ENCODE peak calls at places on chromosomes 7 and 10, in five cellular contexts. One of them, this sample, is unnamed. For H3K36me3, the result is how much of the 10 kb centered on the place peaks cover.

GRCh38 chr10:63375859-63376258 is 89.9 kb downstream of the JMJD1C start:
- DNase-seq in uterus: no peak
- DNase-seq in lower lobe of right lung: no peak
- DNase-seq in brain microvascular endothelial cell: peak
- DNase-seq in Panc1: no peak
- DNase-seq in this sample: no peak

GRCh38 chr10:3173173-3173878 is 744 bp upstream of the PITRM1 start:
- DNase-seq in uterus: no peak
- DNase-seq in lower lobe of right lung: peak
- DNase-seq in brain microvascular endothelial cell: no peak
- DNase-seq in Panc1: no peak
- DNase-seq in this sample: no peak

GRCh38 chr10:49508249-49508648 is 30.7 kb downstream of the ERCC6 start:
- DNase-seq in uterus: no peak
- DNase-seq in lower lobe of right lung: no peak
- DNase-seq in brain microvascular endothelial cell: no peak
- DNase-seq in Panc1: no peak
- DNase-seq in this sample: no peak

GRCh38 chr10:44946201-44946600 is 13.4 kb upstream of the RASSF4 start:
- DNase-seq in uterus: no peak
- DNase-seq in lower lobe of right lung: no peak
- DNase-seq in brain microvascular endothelial cell: no peak
- DNase-seq in Panc1: no peak
- DNase-seq in this sample: no peak

GRCh38 chr7:45435846-45436245 is 138.3 kb upstream of the ADCY1 start:
- DNase-seq in uterus: no peak
- DNase-seq in lower lobe of right lung: no peak
- DNase-seq in brain microvascular endothelial cell: peak
- DNase-seq in Panc1: peak
- DNase-seq in this sample: no peak

GRCh38 chr10:58781873-58782488 is 269.3 kb downstream of the BICC1 start:
- DNase-seq in uterus: no peak
- DNase-seq in lower lobe of right lung: no peak
- DNase-seq in brain microvascular endothelial cell: peak
- DNase-seq in Panc1: peak
- DNase-seq in this sample: no peak

GRCh38 chr10:77392851-77393250 is 244.8 kb downstream of the KCNMA1 start:
- DNase-seq in uterus: peak
- DNase-seq in lower lobe of right lung: peak
- DNase-seq in brain microvascular endothelial cell: peak
- DNase-seq in Panc1: peak
- DNase-seq in this sample: no peak

GRCh38 chr7:94855589-94855988 is 51.8 kb upstream of the PPP1R9A start:
- DNase-seq in uterus: no peak
- DNase-seq in lower lobe of right lung: no peak
- DNase-seq in brain microvascular endothelial cell: no peak
- DNase-seq in Panc1: no peak
- DNase-seq in this sample: no peak

GRCh38 chr10:71156436-71156835 is 55.9 kb upstream of the UNC5B start:
- DNase-seq in uterus: no peak
- DNase-seq in lower lobe of right lung: no peak
- DNase-seq in brain microvascular endothelial cell: no peak
- DNase-seq in Panc1: no peak
- DNase-seq in this sample: no peak

GRCh38 chr10:73968101-73968515 is 29.8 kb upstream of the VCL start:
- DNase-seq in uterus: no peak
- DNase-seq in lower lobe of right lung: no peak
- DNase-seq in brain microvascular endothelial cell: no peak
- DNase-seq in Panc1: no peak
- DNase-seq in this sample: no peak

GRCh38 chr7:19017374-19017773 is 100.1 kb downstream of the TWIST1 start:
- DNase-seq in uterus: no peak
- DNase-seq in lower lobe of right lung: no peak
- DNase-seq in brain microvascular endothelial cell: no peak
- DNase-seq in Panc1: no peak
- DNase-seq in this sample: no peak

GRCh38 chr10:35563266-35563891 is 41.8 kb upstream of the GJD4 start:
- DNase-seq in uterus: peak
- DNase-seq in lower lobe of right lung: peak
- DNase-seq in brain microvascular endothelial cell: peak
- DNase-seq in Panc1: peak
- DNase-seq in this sample: no peak

GRCh38 chr7:43884209-43884608 is 14.9 kb upstream of the MRPS24 start:
- DNase-seq in uterus: no peak
- DNase-seq in lower lobe of right lung: no peak
- DNase-seq in brain microvascular endothelial cell: no peak
- DNase-seq in Panc1: no peak
- DNase-seq in this sample: no peak

GRCh38 chr10:60387531-60387930 is 2.1 kb downstream of the ANK3 start:
- DNase-seq in uterus: no peak
- DNase-seq in lower lobe of right lung: no peak
- DNase-seq in brain microvascular endothelial cell: no peak
- DNase-seq in Panc1: no peak
- DNase-seq in this sample: no peak

GRCh38 chr10:48568131-48568530 is 36.7 kb downstream of the ARHGAP22 start:
- DNase-seq in uterus: no peak
- DNase-seq in lower lobe of right lung: no peak
- DNase-seq in brain microvascular endothelial cell: no peak
- DNase-seq in Panc1: no peak
- DNase-seq in this sample: no peak

DNA sequence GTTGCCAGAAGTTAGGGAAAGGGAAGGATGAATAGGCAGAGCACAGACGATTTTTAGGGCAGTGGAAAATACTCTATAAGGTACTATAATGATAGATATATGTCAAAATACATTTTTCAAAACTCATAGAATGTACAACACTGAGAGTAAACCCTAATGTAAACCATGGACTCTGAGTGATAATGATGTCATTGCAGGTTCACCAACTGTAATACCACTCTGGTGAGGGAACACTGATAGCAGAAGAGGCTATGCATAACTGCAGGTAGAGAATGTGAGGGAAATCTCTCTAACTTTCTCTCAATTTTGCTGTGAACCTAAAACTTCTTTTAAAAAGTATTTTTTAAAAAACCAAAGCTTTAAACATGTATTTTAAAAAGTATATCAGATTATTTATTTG is 22.1 kb downstream of the POT1 start:
- DNase-seq in uterus: no peak
- DNase-seq in lower lobe of right lung: no peak
- DNase-seq in brain microvascular endothelial cell: no peak
- DNase-seq in Panc1: no peak
- DNase-seq in this sample: no peak
- H3K36me3 ChIP-seq in uterus: under half
- H3K36me3 ChIP-seq in lower lobe of right lung: under half
- H3K36me3 ChIP-seq in brain microvascular endothelial cell: under half
- H3K36me3 ChIP-seq in Panc1: under half
- H3K36me3 ChIP-seq in this sample: under half

GRCh38 chr10:109977382-109977806 is 30.4 kb upstream of the ADD3 start:
- DNase-seq in uterus: no peak
- DNase-seq in lower lobe of right lung: no peak
- DNase-seq in brain microvascular endothelial cell: peak
- DNase-seq in Panc1: no peak
- DNase-seq in this sample: no peak

GRCh38 chr10:109979215-109979614 is 28.6 kb upstream of the ADD3 start:
- DNase-seq in uterus: no peak
- DNase-seq in lower lobe of right lung: no peak
- DNase-seq in brain microvascular endothelial cell: no peak
- DNase-seq in Panc1: no peak
- DNase-seq in this sample: no peak

GRCh38 chr10:109976657-109977056 is 31.1 kb upstream of the ADD3 start:
- DNase-seq in uterus: no peak
- DNase-seq in lower lobe of right lung: no peak
- DNase-seq in brain microvascular endothelial cell: no peak
- DNase-seq in Panc1: no peak
- DNase-seq in this sample: no peak

GRCh38 chr10:109981641-109982040 is 26.1 kb upstream of the ADD3 start:
- DNase-seq in uterus: no peak
- DNase-seq in lower lobe of right lung: no peak
- DNase-seq in brain microvascular endothelial cell: no peak
- DNase-seq in Panc1: no peak
- DNase-seq in this sample: no peak

GRCh38 chr10:109978481-109978880 is 29.3 kb upstream of the ADD3 start:
- DNase-seq in uterus: peak
- DNase-seq in lower lobe of right lung: no peak
- DNase-seq in brain microvascular endothelial cell: peak
- DNase-seq in Panc1: no peak
- DNase-seq in this sample: no peak
- H3K27ac ChIP-seq in uterus: no peak
- H3K27ac ChIP-seq in lower lobe of right lung: no peak
- H3K27ac ChIP-seq in brain microvascular endothelial cell: peak
- H3K27ac ChIP-seq in Panc1: no peak
- H3K27ac ChIP-seq in this sample: no peak

DNA sequence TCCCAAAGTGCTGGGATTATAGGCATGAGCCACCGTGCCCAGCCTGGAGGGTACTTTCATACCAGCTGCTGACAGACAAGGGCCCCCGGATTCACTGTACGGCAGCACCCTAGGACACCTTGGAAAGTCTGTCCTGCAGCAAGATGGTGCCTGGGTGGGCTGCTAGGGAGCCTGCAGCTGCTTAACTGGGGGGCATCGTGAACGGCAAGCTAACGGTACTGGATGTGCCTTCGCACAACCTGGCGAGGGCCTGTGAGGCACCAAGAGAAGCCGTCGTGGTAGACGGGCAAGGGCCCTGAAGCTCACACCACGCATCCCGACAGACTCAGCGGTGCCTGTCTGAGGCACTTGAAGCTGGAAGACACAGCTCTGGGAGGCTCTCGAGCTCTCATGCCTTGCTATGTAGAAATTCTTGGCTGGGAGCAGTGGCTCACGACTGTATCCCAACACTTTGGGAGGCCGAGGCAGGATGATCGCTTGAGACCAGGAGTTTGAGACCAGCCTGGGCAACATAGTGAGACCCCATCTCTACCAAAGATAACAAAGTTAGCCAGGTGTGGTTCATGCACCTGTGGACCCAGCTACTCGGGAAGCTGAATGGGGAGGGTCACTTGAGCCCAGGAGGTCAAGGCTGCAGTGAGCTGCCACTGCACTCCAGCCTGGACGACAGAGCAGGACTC is 9.4 kb downstream of the BRAT1 start:
- DNase-seq in uterus: no peak
- DNase-seq in lower lobe of right lung: no peak
- DNase-seq in brain microvascular endothelial cell: no peak
- DNase-seq in Panc1: no peak
- DNase-seq in this sample: no peak
- H3K36me3 ChIP-seq in uterus: under half
- H3K36me3 ChIP-seq in lower lobe of right lung: half or more
- H3K36me3 ChIP-seq in brain microvascular endothelial cell: under half
- H3K36me3 ChIP-seq in Panc1: under half
- H3K36me3 ChIP-seq in this sample: under half

GRCh38 chr10:128473396-128473795 is 347.2 kb upstream of the MKI67 start:
- DNase-seq in uterus: no peak
- DNase-seq in lower lobe of right lung: no peak
- DNase-seq in brain microvascular endothelial cell: no peak
- DNase-seq in Panc1: no peak
- DNase-seq in this sample: no peak

GRCh38 chr10:128480601-128481000 is 354.4 kb upstream of the MKI67 start:
- DNase-seq in uterus: no peak
- DNase-seq in lower lobe of right lung: peak
- DNase-seq in brain microvascular endothelial cell: no peak
- DNase-seq in Panc1: no peak
- DNase-seq in this sample: peak

GRCh38 chr10:128475686-128476410 is 349.6 kb upstream of the MKI67 start:
- DNase-seq in uterus: no peak
- DNase-seq in lower lobe of right lung: no peak
- DNase-seq in brain microvascular endothelial cell: no peak
- DNase-seq in Panc1: no peak
- DNase-seq in this sample: peak

GRCh38 chr10:128474571-128474970 is 348.3 kb upstream of the MKI67 start:
- DNase-seq in uterus: no peak
- DNase-seq in lower lobe of right lung: no peak
- DNase-seq in brain microvascular endothelial cell: no peak
- DNase-seq in Panc1: no peak
- DNase-seq in this sample: no peak

GRCh38 chr10:128476845-128477244 is 350.6 kb upstream of the MKI67 start:
- DNase-seq in uterus: no peak
- DNase-seq in lower lobe of right lung: no peak
- DNase-seq in brain microvascular endothelial cell: no peak
- DNase-seq in Panc1: no peak
- DNase-seq in this sample: peak
- H3K27ac ChIP-seq in uterus: no peak
- H3K27ac ChIP-seq in lower lobe of right lung: no peak
- H3K27ac ChIP-seq in brain microvascular endothelial cell: no peak
- H3K27ac ChIP-seq in Panc1: no peak
- H3K27ac ChIP-seq in this sample: no peak

GRCh38 chr7:2381227-2381626 is 22.2 kb upstream of the CHST12 start:
- DNase-seq in uterus: no peak
- DNase-seq in lower lobe of right lung: no peak
- DNase-seq in brain microvascular endothelial cell: no peak
- DNase-seq in Panc1: no peak
- DNase-seq in this sample: no peak

GRCh38 chr7:2379821-2380450 is 23.5 kb upstream of the CHST12 start:
- DNase-seq in uterus: no peak
- DNase-seq in lower lobe of right lung: no peak
- DNase-seq in brain microvascular endothelial cell: no peak
- DNase-seq in Panc1: no peak
- DNase-seq in this sample: no peak

GRCh38 chr7:2381881-2382509 is 21.4 kb upstream of the CHST12 start:
- DNase-seq in uterus: no peak
- DNase-seq in lower lobe of right lung: no peak
- DNase-seq in brain microvascular endothelial cell: no peak
- DNase-seq in Panc1: no peak
- DNase-seq in this sample: no peak

GRCh38 chr7:2379161-2379560 is 24.2 kb upstream of the CHST12 start:
- DNase-seq in uterus: no peak
- DNase-seq in lower lobe of right lung: no peak
- DNase-seq in brain microvascular endothelial cell: no peak
- DNase-seq in Panc1: no peak
- DNase-seq in this sample: no peak

DNA sequence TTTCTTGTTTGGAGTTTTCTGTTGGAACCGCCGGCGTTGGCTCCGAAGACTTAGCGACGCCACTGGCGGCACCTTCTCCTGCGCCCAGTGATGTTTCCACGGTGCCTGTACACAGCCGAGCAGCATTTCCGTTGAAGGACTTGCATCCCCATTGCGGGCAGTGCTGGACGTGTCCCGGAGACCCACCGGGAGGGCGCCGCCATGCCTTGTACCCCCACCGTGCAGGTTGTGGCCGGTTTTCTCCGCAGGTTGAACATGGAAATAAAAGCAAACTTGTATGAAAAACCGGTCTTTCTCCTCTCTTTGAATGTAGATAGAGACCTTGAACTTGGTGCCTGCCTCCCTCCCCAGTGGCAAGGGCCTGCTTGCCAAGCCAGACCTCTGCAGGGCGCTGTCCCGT is 22.9 kb upstream of the CHST12 start:
- DNase-seq in uterus: no peak
- DNase-seq in lower lobe of right lung: no peak
- DNase-seq in brain microvascular endothelial cell: no peak
- DNase-seq in Panc1: no peak
- DNase-seq in this sample: no peak
- H3K36me3 ChIP-seq in uterus: under half
- H3K36me3 ChIP-seq in lower lobe of right lung: half or more
- H3K36me3 ChIP-seq in brain microvascular endothelial cell: half or more
- H3K36me3 ChIP-seq in Panc1: under half
- H3K36me3 ChIP-seq in this sample: under half

GRCh38 chr7:28347462-28347861 is 64.9 kb upstream of the CREB5 start:
- DNase-seq in uterus: no peak
- DNase-seq in lower lobe of right lung: no peak
- DNase-seq in brain microvascular endothelial cell: no peak
- DNase-seq in Panc1: no peak
- DNase-seq in this sample: no peak
- H3K27ac ChIP-seq in uterus: peak
- H3K27ac ChIP-seq in lower lobe of right lung: no peak
- H3K27ac ChIP-seq in brain microvascular endothelial cell: no peak
- H3K27ac ChIP-seq in Panc1: no peak
- H3K27ac ChIP-seq in this sample: no peak

This sample was measured in kidney.